ENCODE peak calls at places on chromosomes 5 and 9, in nine cellular contexts. B is IMR-90; W is Caco-2; U is astrocyte of the cerebellum; L is CD8-positive, alpha-beta memory T cell; Y is lung; F is heart right ventricle; G is stomach; D is Peyer's patch. Q is an unnamed sample.

GRCh38 chr9:81804306-81804705 is 115.0 kb upstream of the TLE1 start:
- DNase-seq in G (no peak), D (no peak), Y (no peak), W (no peak), U (no peak), B (peak), F (no peak), L (no peak), Q (no peak)

GRCh38 chr9:18923167-18923566 is 109.8 kb downstream of the SAXO1 start:
- DNase-seq in B (no peak), D (no peak), U (no peak), L (no peak), G (no peak), W (no peak), Y (no peak), F (no peak), Q (no peak)

GRCh38 chr9:98210435-98210834 is 18.0 kb upstream of the CORO2A start:
- DNase-seq in U (no peak), B (no peak), G (peak), W (no peak), L (no peak), D (no peak), Y (no peak), F (no peak), Q (no peak)

GRCh38 chr9:133359420-133360175 is 3.2 kb downstream of the SURF2 start:
- DNase-seq in U (no peak), W (peak), Y (no peak), L (no peak), D (no peak), F (no peak), G (no peak), B (no peak), Q (no peak)

GRCh38 chr5:115770466-115770865 is 46.0 kb downstream of the CDO1 start:
- DNase-seq in B (peak), Y (no peak), G (peak), L (no peak), F (no peak), D (no peak), W (no peak), U (no peak), Q (no peak)

GRCh38 chr9:129146441-129146933 is 31.6 kb downstream of the IER5L start:
- DNase-seq in Y (no peak), D (no peak), F (no peak), L (no peak), B (no peak), G (no peak), U (no peak), W (no peak), Q (no peak)

GRCh38 chr9:18235181-18235908 is 238.6 kb upstream of the ADAMTSL1 start:
- DNase-seq in U (no peak), G (no peak), B (no peak), F (no peak), L (no peak), D (no peak), Y (no peak), W (no peak), Q (no peak)

GRCh38 chr5:137751869-137752491 is 2.2 kb downstream of the HNRNPA0 start:
- DNase-seq in G (no peak), D (no peak), W (peak), L (peak), B (peak), U (peak), F (peak), Y (no peak), Q (no peak)

GRCh38 chr5:133408322-133408721 is 204.0 kb downstream of the FSTL4 start:
- DNase-seq in G (no peak), F (no peak), L (no peak), U (no peak), W (no peak), D (no peak), Y (no peak), B (no peak), Q (no peak)

GRCh38 chr5:94243612-94244011 is 374.8 kb downstream of the KIAA0825 start:
- DNase-seq in F (no peak), W (no peak), B (peak), G (no peak), D (no peak), U (peak), L (no peak), Y (no peak), Q (no peak)

GRCh38 chr9:84301851-84302250 is 38.7 kb downstream of the SLC28A3 start:
- DNase-seq in U (no peak), L (no peak), D (no peak), W (no peak), Y (no peak), F (no peak), B (peak), G (no peak), Q (no peak)

GRCh38 chr9:87564111-87564510 is 66.4 kb downstream of the DAPK1 start:
- DNase-seq in L (no peak), U (no peak), B (no peak), G (no peak), W (no peak), D (no peak), Y (no peak), F (no peak), Q (no peak)

GRCh38 chr9:136045595-136046554 is 49.2 kb downstream of the NACC2 start:
- DNase-seq in B (peak), D (no peak), W (no peak), U (no peak), F (no peak), G (peak), Y (peak), L (no peak), Q (no peak)

GRCh38 chr9:72982161-72982799 is 29.4 kb upstream of the ALDH1A1 start:
- DNase-seq in U (no peak), F (no peak), L (no peak), G (no peak), W (no peak), B (no peak), Y (no peak), D (no peak), Q (no peak)

GRCh38 chr9:2321523-2322148 is 300.0 kb upstream of the VLDLR start:
- DNase-seq in G (no peak), W (no peak), F (no peak), B (no peak), D (no peak), Y (no peak), L (no peak), U (no peak), Q (no peak)

GRCh38 chr9:36592801-36593583 is 20.3 kb downstream of the MELK start:
- DNase-seq in G (no peak), U (no peak), D (no peak), Y (no peak), L (no peak), W (no peak), F (no peak), B (peak), Q (no peak)

GRCh38 chr9:87259543-87259942 is 238.1 kb upstream of the DAPK1 start:
- DNase-seq in G (no peak), Y (no peak), F (no peak), U (no peak), B (no peak), L (no peak), D (no peak), W (no peak), Q (no peak)

GRCh38 chr9:105067895-105068580 is 140.1 kb upstream of the ABCA1 start:
- DNase-seq in F (no peak), Y (no peak), D (no peak), U (no peak), B (peak), W (no peak), L (no peak), G (no peak), Q (no peak)

GRCh38 chr5:59066367-59067163 is 483.7 kb downstream of the RAB3C start:
- DNase-seq in U (no peak), Y (no peak), W (no peak), G (no peak), L (no peak), F (no peak), B (peak), D (no peak), Q (no peak)

GRCh38 chr9:133121200-133122166 is at the start of gene RALGDS:
- DNase-seq in G (peak), L (peak), D (peak), F (peak), U (peak), W (peak), B (peak), Y (peak), Q (peak)

GRCh38 chr5:16616536-16617271 is at the start of gene RETREG1:
- DNase-seq in Y (peak), F (peak), D (peak), L (peak), B (no peak), G (peak), W (peak), U (no peak), Q (peak)

GRCh38 chr9:137423810-137424291 is 658 bp downstream of the NOXA1 start:
- DNase-seq in W (no peak), G (peak), B (no peak), Y (no peak), U (no peak), L (no peak), D (no peak), F (no peak), Q (no peak)

GRCh38 chr5:2732850-2733249 is 18.6 kb downstream of the IRX2 start:
- DNase-seq in F (no peak), U (no peak), D (no peak), B (no peak), G (no peak), W (no peak), Y (no peak), L (no peak), Q (no peak)

GRCh38 chr5:100890514-100891008 is 12.5 kb downstream of the ST8SIA4 start:
- DNase-seq in U (no peak), W (no peak), Y (no peak), F (no peak), B (no peak), D (no peak), L (no peak), G (no peak), Q (no peak)
- H3K4me3 ChIP-seq in U (no peak), W (no peak), Y (no peak), F (peak), B (no peak), D (peak), L (peak), G (no peak), Q (peak)

GRCh38 chr5:110270-110888 is 18.4 kb downstream of the PLEKHG4B start:
- DNase-seq in L (no peak), Y (no peak), G (no peak), W (no peak), B (no peak), D (no peak), F (no peak), U (no peak), Q (no peak)
- H3K4me3 ChIP-seq in L (no peak), Y (no peak), G (no peak), W (no peak), B (no peak), D (no peak), F (no peak), U (no peak), Q (no peak)

DNA sequence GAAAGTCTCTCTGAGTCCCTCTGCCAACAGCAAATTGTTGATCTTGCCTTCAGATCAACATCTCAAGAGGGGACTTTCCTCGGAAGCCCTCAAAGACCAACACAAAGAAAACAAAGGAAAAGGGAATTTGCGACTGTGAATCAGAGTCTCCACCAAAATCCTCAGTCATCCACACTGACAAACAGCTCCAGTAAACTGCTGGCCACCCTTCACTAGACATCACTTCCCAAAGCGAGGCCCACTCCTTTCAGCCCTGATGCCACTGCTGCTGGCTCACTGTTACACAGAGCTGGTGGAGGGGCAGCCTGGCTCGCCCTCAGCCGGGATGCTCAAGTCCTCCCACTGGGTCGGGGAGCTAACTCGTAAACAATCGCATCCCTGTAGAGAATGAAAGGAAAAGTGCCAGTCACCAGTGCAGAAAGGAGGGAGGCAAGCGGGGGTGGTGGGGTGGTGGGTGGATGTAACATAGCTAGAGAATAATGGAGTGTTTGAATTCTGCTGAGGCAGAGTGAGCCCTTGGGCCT is 1.3 kb downstream of the FGF1 start:
- DNase-seq in L (no peak), F (no peak), B (peak), Y (no peak), G (no peak), U (no peak), W (no peak), D (no peak), Q (peak)
- H3K4me3 ChIP-seq in L (no peak), F (peak), B (no peak), Y (no peak), G (no peak), U (no peak), W (no peak), D (no peak), Q (peak)

GRCh38 chr9:122382901-122383850 is 12.4 kb downstream of the PTGS1 start:
- DNase-seq in D (no peak), L (no peak), B (peak), U (no peak), Y (no peak), W (no peak), F (no peak), G (no peak), Q (no peak)
- H3K4me3 ChIP-seq in D (no peak), L (no peak), B (no peak), U (no peak), Y (no peak), W (no peak), F (no peak), G (no peak), Q (no peak)

GRCh38 chr9:15295761-15296405 is 11.1 kb downstream of the TTC39B start:
- DNase-seq in L (peak), B (peak), D (no peak), W (no peak), F (no peak), G (no peak), Y (no peak), U (peak), Q (no peak)
- H3K4me3 ChIP-seq in L (peak), B (peak), D (peak), W (no peak), F (peak), G (peak), Y (peak), U (peak), Q (peak)

DNA sequence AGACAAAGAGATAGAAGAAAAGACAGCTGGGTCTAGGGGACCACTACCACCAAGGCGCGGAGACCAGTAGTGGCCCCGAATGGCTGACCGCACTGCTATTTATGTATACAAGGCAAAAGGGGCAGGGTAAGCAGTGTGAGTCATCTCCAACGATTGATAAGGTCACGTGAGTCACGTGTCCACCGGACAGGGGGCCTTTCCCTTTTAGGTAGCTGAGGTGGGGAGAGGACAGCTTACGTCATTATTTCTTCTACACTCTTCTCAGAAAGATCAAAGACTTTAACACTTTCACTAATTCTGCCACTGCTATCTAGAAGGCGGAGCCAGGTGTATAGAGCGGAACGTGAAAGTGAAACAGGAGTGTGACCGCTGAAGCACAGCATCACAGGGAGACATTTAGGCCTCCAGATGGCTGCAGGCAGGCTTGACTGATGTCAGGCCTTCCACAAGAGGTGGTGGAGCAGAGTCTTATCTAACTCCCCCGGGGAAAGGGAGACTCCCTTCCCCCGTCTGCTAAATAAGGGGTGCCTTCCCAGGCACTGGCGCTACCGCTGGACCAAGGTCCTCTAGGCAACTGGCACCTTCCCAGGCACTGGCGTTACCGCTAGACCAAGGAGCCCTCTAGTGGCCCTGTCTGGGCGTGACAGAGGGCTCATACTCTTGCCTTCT is 6.1 kb upstream of the PRR16 start:
- DNase-seq in G (peak), L (peak), Y (peak), F (peak), D (peak), B (peak), W (peak), U (no peak), Q (peak)
- H3K4me3 ChIP-seq in G (peak), L (no peak), Y (peak), F (peak), D (peak), B (no peak), W (peak), U (no peak), Q (peak)

GRCh38 chr5:78979899-78980298 is 5.2 kb downstream of the ARSB start:
- DNase-seq in G (no peak), W (no peak), B (no peak), U (no peak), Y (no peak), F (no peak), D (no peak), L (no peak), Q (no peak)

GRCh38 chr5:78985407-78986223 is 505 bp upstream of the ARSB start:
- DNase-seq in Y (peak), B (peak), W (peak), D (peak), G (peak), L (peak), F (peak), U (no peak), Q (no peak)

GRCh38 chr5:78984020-78984610 is 995 bp downstream of the ARSB start:
- DNase-seq in F (no peak), L (no peak), B (peak), Y (no peak), D (no peak), U (no peak), W (no peak), G (no peak), Q (no peak)

GRCh38 chr5:78984611-78985406 is at the start of gene ARSB:
- DNase-seq in U (peak), B (peak), L (peak), F (peak), D (peak), W (peak), Y (peak), G (peak), Q (peak)

DNA sequence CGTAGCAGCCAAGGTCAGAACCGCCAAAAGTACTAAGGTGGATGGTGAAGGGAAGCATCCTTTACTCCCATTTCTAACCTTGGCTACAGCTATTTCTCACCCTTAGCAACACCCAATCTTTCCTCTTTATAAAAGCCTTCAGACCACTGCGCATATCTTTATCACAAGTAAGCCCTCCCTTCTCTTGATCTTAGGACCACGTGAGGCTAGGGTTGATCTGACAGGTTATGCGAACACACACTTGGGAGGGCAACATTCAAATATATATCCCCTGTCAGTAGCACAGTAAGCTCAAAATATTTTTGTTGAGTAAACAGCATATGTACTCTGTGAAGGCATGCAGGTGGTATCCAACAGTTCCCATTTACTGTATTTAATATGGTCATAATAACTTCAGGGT is 1.5 kb downstream of the ARSB start:
- DNase-seq in F (no peak), L (no peak), U (no peak), B (no peak), D (no peak), W (no peak), Y (no peak), G (no peak), Q (no peak)
- H3K4me3 ChIP-seq in F (peak), L (peak), U (peak), B (peak), D (peak), W (peak), Y (no peak), G (peak), Q (no peak)

GRCh38 chr9:117704597-117704996 is 394 bp downstream of the TLR4 start:
- DNase-seq in Y (no peak), W (no peak), U (no peak), B (no peak), L (no peak), G (no peak), D (no peak), F (no peak), Q (no peak)
- H3K4me3 ChIP-seq in Y (peak), W (no peak), U (peak), B (no peak), L (no peak), G (peak), D (peak), F (peak), Q (peak)